ENCODE peak calls at places on chromosomes 2 and 18, in ten cellular contexts. Z is sigmoid colon, P is cardiac fibroblast, J is fibroblast of mammary gland, U is mucosa of descending colon, E is stomach, K is lower leg skin, M is body of pancreas, F is MM.1S, I is tibial nerve. G is an unnamed sample.

GRCh38 chr2:20573611-20574422 is 77.1 kb downstream of the HS1BP3 start:
- DNase-seq in Z (peak), P (peak), J (peak), U (no peak), E (no peak), K (no peak), M (no peak), F (no peak), I (peak), G (no peak)

GRCh38 chr18:50578030-50578429 is 18.1 kb downstream of the MAPK4 start:
- DNase-seq in Z (no peak), P (no peak), J (no peak), U (no peak), E (no peak), K (no peak), M (no peak), F (no peak), I (no peak), G (no peak)

GRCh38 chr2:99597616-99598015 is 107.8 kb upstream of the REV1 start:
- DNase-seq in Z (no peak), P (no peak), J (peak), U (no peak), E (no peak), K (no peak), M (no peak), F (no peak), I (no peak), G (no peak)

GRCh38 chr18:63206433-63207153 is 113.0 kb downstream of the BCL2 start:
- DNase-seq in Z (no peak), P (no peak), J (no peak), U (no peak), E (no peak), K (no peak), M (no peak), F (no peak), I (no peak), G (no peak)

GRCh38 chr2:168787782-168788376 is 14.6 kb upstream of the NOSTRIN start:
- DNase-seq in Z (no peak), P (no peak), J (no peak), U (no peak), E (no peak), K (no peak), M (no peak), F (no peak), I (no peak), G (no peak)

GRCh38 chr18:67278984-67279383 is 237.5 kb downstream of the DSEL start:
- DNase-seq in Z (no peak), P (no peak), J (no peak), U (no peak), E (no peak), K (no peak), M (no peak), F (no peak), I (no peak), G (no peak)

GRCh38 chr2:106975641-106976040 is 89.7 kb upstream of the ST6GAL2 start:
- DNase-seq in Z (no peak), P (no peak), J (peak), U (no peak), E (no peak), K (no peak), M (no peak), F (peak), I (no peak), G (no peak)

GRCh38 chr2:41894563-41895333 is 153.1 kb upstream of the PKDCC start:
- DNase-seq in Z (no peak), P (no peak), J (no peak), U (no peak), E (no peak), K (no peak), M (no peak), F (no peak), I (no peak), G (no peak)

GRCh38 chr2:177327065-177327464 is 62.5 kb upstream of the NFE2L2 start:
- DNase-seq in Z (no peak), P (no peak), J (no peak), U (no peak), E (no peak), K (no peak), M (no peak), F (no peak), I (no peak), G (no peak)

GRCh38 chr2:69686855-69687254 is 43.3 kb upstream of the AAK1 start:
- DNase-seq in Z (no peak), P (no peak), J (no peak), U (no peak), E (peak), K (no peak), M (peak), F (no peak), I (no peak), G (no peak)

GRCh38 chr2:126891681-126892500 is 6.8 kb upstream of the TEX51 start:
- DNase-seq in Z (no peak), P (no peak), J (no peak), U (no peak), E (no peak), K (peak), M (peak), F (no peak), I (no peak), G (no peak)

GRCh38 chr18:79418642-79419041 is 22.9 kb downstream of the NFATC1 start:
- DNase-seq in Z (no peak), P (no peak), J (no peak), U (no peak), E (no peak), K (no peak), M (no peak), F (no peak), I (no peak), G (no peak)

GRCh38 chr2:189685540-189686229 is 11.2 kb downstream of the ANKAR start:
- DNase-seq in Z (no peak), P (peak), J (peak), U (no peak), E (peak), K (no peak), M (no peak), F (peak), I (peak), G (no peak)

GRCh38 chr2:192128655-192129054 is 66.1 kb downstream of the TMEFF2 start:
- DNase-seq in Z (no peak), P (peak), J (no peak), U (no peak), E (no peak), K (no peak), M (no peak), F (no peak), I (no peak), G (no peak)

GRCh38 chr2:179237209-179237946 is 27.3 kb downstream of the SESTD1 start:
- DNase-seq in Z (no peak), P (no peak), J (peak), U (no peak), E (no peak), K (no peak), M (no peak), F (no peak), I (no peak), G (no peak)

GRCh38 chr2:179132076-179132475 is 82.1 kb upstream of the CCDC141 start:
- DNase-seq in Z (no peak), P (no peak), J (peak), U (no peak), E (no peak), K (no peak), M (no peak), F (no peak), I (no peak), G (no peak)

GRCh38 chr2:45173513-45173912 is 164.3 kb upstream of the SIX2 start:
- DNase-seq in Z (no peak), P (peak), J (peak), U (no peak), E (no peak), K (no peak), M (peak), F (no peak), I (no peak), G (no peak)

GRCh38 chr2:25402477-25402876 is 60.8 kb upstream of the DNMT3A start:
- DNase-seq in Z (no peak), P (no peak), J (no peak), U (no peak), E (no peak), K (peak), M (no peak), F (peak), I (no peak), G (peak)

GRCh38 chr2:167294031-167294774 is 405.9 kb downstream of the XIRP2 start:
- DNase-seq in Z (no peak), P (peak), J (peak), U (peak), E (no peak), K (peak), M (peak), F (no peak), I (peak), G (no peak)

GRCh38 chr2:56483081-56483480 is 299.3 kb downstream of the CCDC85A start:
- DNase-seq in Z (no peak), P (no peak), J (no peak), U (no peak), E (no peak), K (no peak), M (no peak), F (no peak), I (no peak), G (no peak)

GRCh38 chr2:15346624-15347023 is 214.5 kb downstream of the NBAS start:
- DNase-seq in Z (no peak), P (no peak), J (no peak), U (no peak), E (no peak), K (no peak), M (no peak), F (no peak), I (no peak), G (no peak)

GRCh38 chr2:109312902-109313301 is 183.9 kb downstream of the SH3RF3 start:
- DNase-seq in Z (no peak), P (no peak), J (no peak), U (no peak), E (no peak), K (no peak), M (no peak), F (no peak), I (no peak), G (no peak)

GRCh38 chr2:139271149-139271548 is 491.0 kb upstream of the NXPH2 start:
- DNase-seq in Z (no peak), P (no peak), J (no peak), U (no peak), E (no peak), K (no peak), M (no peak), F (no peak), I (no peak), G (no peak)

GRCh38 chr2:186460465-186460864 is 25.6 kb upstream of the ZC3H15 start:
- DNase-seq in Z (no peak), P (peak), J (peak), U (no peak), E (no peak), K (no peak), M (no peak), F (peak), I (no peak), G (no peak)

GRCh38 chr2:186455613-186456012 is 30.4 kb upstream of the ZC3H15 start:
- DNase-seq in Z (no peak), P (no peak), J (no peak), U (no peak), E (no peak), K (no peak), M (peak), F (no peak), I (no peak), G (no peak)

GRCh38 chr2:186457908-186458307 is 28.2 kb upstream of the ZC3H15 start:
- DNase-seq in Z (no peak), P (no peak), J (no peak), U (no peak), E (no peak), K (no peak), M (no peak), F (no peak), I (no peak), G (no peak)

GRCh38 chr2:186456941-186457340 is 29.1 kb upstream of the ZC3H15 start:
- DNase-seq in Z (no peak), P (peak), J (peak), U (no peak), E (no peak), K (no peak), M (no peak), F (no peak), I (no peak), G (no peak)

DNA sequence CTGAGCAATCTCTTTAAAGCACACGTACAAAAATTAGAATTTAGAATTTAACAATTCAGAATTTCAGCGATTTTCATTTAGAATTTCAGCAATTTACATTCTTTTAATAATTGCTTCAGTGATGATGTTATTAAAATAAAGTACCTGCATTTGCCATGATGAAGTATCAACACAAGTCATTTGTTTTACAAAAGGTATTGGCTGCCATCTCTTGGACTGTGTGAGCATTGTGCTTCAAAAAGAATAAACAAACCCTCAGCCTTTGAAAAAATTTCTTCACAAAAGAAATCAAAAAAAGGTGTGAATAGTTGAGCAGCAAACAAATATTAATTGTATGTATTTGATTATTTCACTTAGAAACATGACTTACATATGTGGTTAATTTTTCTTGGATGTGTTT is 27.1 kb upstream of the ZC3H15 start:
- DNase-seq in Z (no peak), P (peak), J (peak), U (no peak), E (no peak), K (no peak), M (no peak), F (peak), I (no peak), G (no peak)
- TF ChIP-seq CTCF in Z (no peak), P (peak), J (peak), U (no peak), E (no peak), K (no peak), M (peak), F (peak), I (no peak), G (peak)

GRCh38 chr2:10466801-10467200 is 18.7 kb upstream of the ODC1 start:
- DNase-seq in Z (peak), P (no peak), J (no peak), U (no peak), E (no peak), K (no peak), M (no peak), F (no peak), I (no peak), G (no peak)

GRCh38 chr2:10460366-10460796 is 12.3 kb upstream of the ODC1 start:
- DNase-seq in Z (peak), P (no peak), J (no peak), U (no peak), E (no peak), K (no peak), M (no peak), F (no peak), I (no peak), G (no peak)

GRCh38 chr2:10457846-10458563 is 9.9 kb upstream of the ODC1 start:
- DNase-seq in Z (no peak), P (peak), J (peak), U (no peak), E (peak), K (no peak), M (peak), F (no peak), I (peak), G (no peak)

GRCh38 chr2:10465915-10466314 is 17.8 kb upstream of the ODC1 start:
- DNase-seq in Z (peak), P (no peak), J (no peak), U (no peak), E (no peak), K (no peak), M (no peak), F (no peak), I (no peak), G (no peak)

GRCh38 chr2:10462178-10463083 is 14.3 kb upstream of the ODC1 start:
- DNase-seq in Z (peak), P (no peak), J (no peak), U (no peak), E (no peak), K (no peak), M (no peak), F (no peak), I (no peak), G (no peak)
- H3K4me3 ChIP-seq in Z (no peak), P (no peak), J (no peak), U (no peak), E (no peak), K (no peak), M (no peak), F (no peak), I (no peak), G (no peak)

GRCh38 chr2:53865264-53865663 is 5.5 kb upstream of the GPR75 start:
- DNase-seq in Z (no peak), P (no peak), J (no peak), U (no peak), E (no peak), K (no peak), M (peak), F (no peak), I (no peak), G (no peak)

GRCh38 chr2:53861824-53862223 is 2.1 kb upstream of the GPR75 start:
- DNase-seq in Z (no peak), P (no peak), J (no peak), U (no peak), E (no peak), K (no peak), M (no peak), F (no peak), I (no peak), G (no peak)

GRCh38 chr2:53867169-53867568 is 7.4 kb upstream of the GPR75 start:
- DNase-seq in Z (no peak), P (no peak), J (no peak), U (no peak), E (no peak), K (no peak), M (no peak), F (no peak), I (no peak), G (no peak)

GRCh38 chr2:53867773-53868172 is 8.0 kb upstream of the GPR75 start:
- DNase-seq in Z (no peak), P (no peak), J (no peak), U (no peak), E (no peak), K (no peak), M (no peak), F (no peak), I (no peak), G (no peak)

DNA sequence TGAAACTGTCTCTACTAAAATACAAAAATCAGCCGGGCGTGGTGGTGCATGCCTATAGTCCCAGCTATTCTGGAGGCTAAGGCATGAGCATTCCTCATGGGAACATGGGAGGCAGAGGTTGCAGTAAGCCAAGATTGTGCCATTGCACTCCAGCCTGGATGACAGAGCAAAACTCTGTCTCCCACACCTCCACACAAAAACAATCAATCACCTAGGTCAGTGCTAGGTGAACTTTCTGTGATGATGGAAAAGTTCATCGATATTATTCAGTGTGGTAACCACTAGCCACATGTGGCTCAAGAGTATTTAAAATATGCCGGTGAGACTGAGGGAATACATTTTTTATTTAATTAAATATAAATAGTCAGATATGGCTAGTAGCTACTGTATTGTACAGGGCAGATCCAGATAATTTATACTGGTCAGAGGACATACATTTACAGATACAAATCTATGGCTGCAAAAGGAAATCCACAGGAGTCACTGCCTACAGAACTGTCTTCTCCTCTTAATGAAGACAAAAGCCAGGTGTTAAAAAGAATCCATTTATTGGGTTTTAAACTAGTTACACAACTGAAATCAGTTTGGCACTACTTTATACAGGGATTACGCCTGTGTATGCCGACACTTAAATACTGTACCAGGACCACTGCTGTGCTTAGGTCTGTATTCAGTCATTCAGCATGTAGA is 3.9 kb upstream of the GPR75 start:
- DNase-seq in Z (no peak), P (no peak), J (no peak), U (no peak), E (no peak), K (no peak), M (no peak), F (no peak), I (no peak), G (no peak)
- TF ChIP-seq CTCF in Z (no peak), P (no peak), J (no peak), U (no peak), E (no peak), K (no peak), M (no peak), F (no peak), I (no peak), G (no peak)

DNA sequence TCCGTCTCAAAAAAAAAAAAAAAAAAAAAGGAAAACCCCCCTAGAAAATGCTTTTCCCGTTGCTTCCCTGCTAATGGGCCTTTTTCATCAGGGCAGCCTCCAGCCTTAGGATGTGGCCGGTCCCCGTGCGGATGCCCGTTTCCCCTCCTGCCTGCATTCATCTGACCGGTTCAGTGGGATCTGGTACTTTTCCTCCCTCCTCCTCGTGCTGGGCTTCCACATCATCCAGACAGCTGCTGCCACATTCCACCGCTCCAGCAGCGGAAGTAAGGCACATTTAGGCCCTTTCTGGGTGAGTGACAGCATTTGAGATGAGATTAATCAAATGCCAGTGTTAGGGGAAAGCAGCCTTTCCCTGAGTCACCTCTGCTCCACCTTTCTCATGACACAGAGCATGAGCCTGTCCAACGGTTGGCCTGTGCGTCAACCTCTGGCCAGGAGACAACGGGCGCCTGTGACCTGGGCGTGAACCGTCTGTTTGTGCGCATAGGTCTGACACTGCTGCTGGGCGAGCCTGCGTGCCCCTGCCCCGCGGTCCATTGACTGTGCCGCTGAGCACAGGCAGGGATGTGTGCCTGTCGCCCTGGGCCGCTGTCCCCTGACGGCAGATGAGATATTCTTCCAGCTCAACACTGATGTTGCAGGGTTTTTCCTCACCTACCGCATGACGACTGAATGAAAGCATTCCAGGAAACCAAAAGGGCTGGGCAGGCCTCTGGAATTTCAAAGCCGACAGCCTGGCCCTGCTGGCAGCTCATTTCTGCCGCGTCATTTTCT is 174.0 kb downstream of the TGIF1 start:
- DNase-seq in Z (peak), P (peak), J (peak), U (peak), E (peak), K (peak), M (peak), F (no peak), I (peak), G (no peak)
- H3K4me3 ChIP-seq in Z (no peak), P (peak), J (peak), U (no peak), E (no peak), K (no peak), M (no peak), F (no peak), I (peak), G (no peak)

DNA sequence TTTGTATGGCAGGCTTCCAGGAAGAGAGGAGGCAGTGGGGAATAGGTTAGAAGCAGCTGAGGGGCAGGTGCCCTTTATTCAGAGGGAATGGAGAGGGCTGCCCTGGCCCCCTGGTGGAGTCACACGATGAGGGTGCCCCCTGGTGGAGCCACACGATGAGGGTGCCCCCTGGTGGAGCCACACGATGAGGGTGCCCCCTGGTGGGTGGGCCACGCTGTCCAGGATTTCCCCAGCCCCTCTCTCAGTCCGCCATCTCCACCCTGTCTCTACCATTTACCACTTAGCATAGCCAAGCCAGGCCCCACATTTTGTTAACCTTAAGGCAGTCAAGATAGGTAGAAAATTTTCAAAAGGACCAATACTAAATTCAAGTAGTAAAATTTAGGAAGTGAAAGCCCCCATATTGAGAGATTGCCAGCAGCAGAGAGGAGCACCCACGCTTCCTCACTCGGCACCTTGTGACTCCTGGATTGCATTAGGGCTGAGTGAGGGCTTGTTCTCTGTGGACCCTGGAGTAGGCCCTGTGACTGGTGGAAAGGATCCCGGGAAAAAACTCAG is 10.4 kb upstream of the FAM228A start:
- DNase-seq in Z (no peak), P (no peak), J (peak), U (no peak), E (peak), K (no peak), M (no peak), F (peak), I (no peak), G (peak)
- TF ChIP-seq CTCF in Z (peak), P (peak), J (peak), U (peak), E (no peak), K (no peak), M (peak), F (peak), I (peak), G (peak)

G was measured in GM12864.